ENCODE peak calls at places on chromosomes 3 and 15, in seven cellular contexts. Z is effector memory CD8-positive, alpha-beta T cell; T is SW480; U is colonic mucosa; P is ovary; C is stimulated activated naive B cell treated with anti-CD40 and anti-IgM and Interleukin-4, amounts not matched to agents 10 μg/mL and 1 μg/mL and 100 μg/mL, for 72 hours; L is activated T-cell treated with anti-CD3 and anti-CD28 coated beads for 24 hours. K is an unnamed sample.

GRCh38 chr3:161066926-161067325 is 38.2 kb downstream of the B3GALNT1 start:
- DNase-seq in Z (no peak), T (no peak), U (no peak), P (no peak), C (no peak), L (no peak), K (peak)

GRCh38 chr15:59960318-59960717 is 43.8 kb upstream of the FOXB1 start:
- DNase-seq in Z (no peak), T (no peak), U (no peak), P (no peak), C (no peak), L (no peak), K (no peak)

GRCh38 chr3:126895178-126896066 is 87.5 kb upstream of the PLXNA1 start:
- DNase-seq in Z (no peak), T (no peak), U (no peak), P (peak), C (no peak), L (no peak), K (no peak)

GRCh38 chr15:101646652-101647051 is 5.5 kb downstream of the TM2D3 start:
- DNase-seq in Z (no peak), T (no peak), U (no peak), P (no peak), C (no peak), L (no peak), K (no peak)

GRCh38 chr15:39181901-39182300 is 399.0 kb upstream of the THBS1 start:
- DNase-seq in Z (no peak), T (no peak), U (no peak), P (no peak), C (no peak), L (no peak), K (no peak)

GRCh38 chr3:53225181-53225580 is 30.6 kb downstream of the TKT start:
- DNase-seq in Z (no peak), T (no peak), U (no peak), P (no peak), C (no peak), L (no peak), K (no peak)

GRCh38 chr3:46953265-46954010 is 23.1 kb downstream of the CCDC12 start:
- DNase-seq in Z (no peak), T (no peak), U (no peak), P (no peak), C (peak), L (no peak), K (no peak)

GRCh38 chr3:20047940-20048339 is 7.7 kb downstream of the KAT2B start:
- DNase-seq in Z (no peak), T (no peak), U (no peak), P (no peak), C (no peak), L (no peak), K (no peak)

GRCh38 chr3:84724877-84725276 is 233.9 kb upstream of the CADM2 start:
- DNase-seq in Z (no peak), T (peak), U (no peak), P (no peak), C (peak), L (no peak), K (peak)

GRCh38 chr3:46361408-46362283 is 7.7 kb downstream of the CCR2 start:
- DNase-seq in Z (no peak), T (peak), U (no peak), P (no peak), C (no peak), L (no peak), K (peak)

GRCh38 chr3:33915796-33916589 is 117.6 kb downstream of the PDCD6IP start:
- DNase-seq in Z (no peak), T (peak), U (no peak), P (no peak), C (peak), L (no peak), K (no peak)

GRCh38 chr3:113685956-113686721 is 10.3 kb downstream of the USF3 start:
- DNase-seq in Z (no peak), T (no peak), U (no peak), P (no peak), C (no peak), L (no peak), K (peak)

GRCh38 chr15:40594429-40594836 is 384 bp downstream of the KNL1 start:
- DNase-seq in Z (no peak), T (peak), U (peak), P (no peak), C (no peak), L (no peak), K (peak)

GRCh38 chr3:194212021-194212868 is 76.3 kb downstream of the HES1 start:
- DNase-seq in Z (no peak), T (no peak), U (no peak), P (no peak), C (no peak), L (no peak), K (no peak)

GRCh38 chr3:48301814-48302194 is 31.7 kb downstream of the SPINK8 start:
- DNase-seq in Z (no peak), T (peak), U (peak), P (peak), C (peak), L (peak), K (peak)

GRCh38 chr3:184448321-184449160 is 68.7 kb downstream of the CHRD start:
- DNase-seq in Z (no peak), T (peak), U (no peak), P (no peak), C (no peak), L (no peak), K (no peak)

GRCh38 chr3:71104586-71104985 is 478.9 kb downstream of the FOXP1 start:
- DNase-seq in Z (no peak), T (no peak), U (no peak), P (no peak), C (no peak), L (no peak), K (no peak)

GRCh38 chr3:186566772-186567071 is 417 bp downstream of the TBCCD1 start:
- DNase-seq in Z (no peak), T (no peak), U (no peak), P (no peak), C (no peak), L (no peak), K (no peak)

GRCh38 chr3:186888569-186888968 is 41.8 kb upstream of the ST6GAL1 start:
- DNase-seq in Z (no peak), T (no peak), U (no peak), P (no peak), C (no peak), L (no peak), K (no peak)

GRCh38 chr3:130925628-130926027 is 31.7 kb downstream of the ATP2C1 start:
- DNase-seq in Z (no peak), T (peak), U (no peak), P (no peak), C (peak), L (no peak), K (peak)

GRCh38 chr15:78203346-78204225 is 30.8 kb downstream of the ACSBG1 start:
- DNase-seq in Z (no peak), T (no peak), U (peak), P (no peak), C (no peak), L (no peak), K (no peak)

GRCh38 chr3:175591375-175591774 is 732.2 kb downstream of the NAALADL2 start:
- DNase-seq in Z (no peak), T (no peak), U (no peak), P (no peak), C (no peak), L (no peak), K (no peak)

GRCh38 chr3:140243536-140243935 is 308.6 kb downstream of the CLSTN2 start:
- DNase-seq in Z (no peak), T (no peak), U (no peak), P (no peak), C (no peak), L (no peak), K (no peak)

GRCh38 chr3:197125601-197126000 is 96.0 kb upstream of the MELTF start:
- DNase-seq in Z (no peak), T (no peak), U (no peak), P (no peak), C (no peak), L (no peak), K (no peak)